ENCODE peak calls at places on chromosomes 16 and 17, in five cellular contexts. M is upper lobe of right lung, Q is heart right ventricle, A is lung, E is pancreas. D is an unnamed sample.

GRCh38 chr17:77819497-77819896 is 139.0 kb upstream of the TNRC6C start:
- DNase-seq in M (no peak), Q (no peak), A (no peak), E (no peak), D (no peak)

GRCh38 chr17:3959295-3959899 is 4.8 kb downstream of the ATP2A3 start:
- DNase-seq in M (no peak), Q (no peak), A (no peak), E (no peak), D (peak)

GRCh38 chr17:77808663-77809425 is 149.7 kb upstream of the TNRC6C start:
- DNase-seq in M (no peak), Q (no peak), A (no peak), E (no peak), D (no peak)

GRCh38 chr17:17757391-17757791 is 76.1 kb downstream of the RAI1 start:
- DNase-seq in M (no peak), Q (no peak), A (no peak), E (no peak), D (no peak)

GRCh38 chr16:19700319-19700781 is 17.7 kb downstream of the KNOP1 start:
- DNase-seq in M (no peak), Q (no peak), A (no peak), E (no peak), D (peak)

GRCh38 chr16:9002042-9002441 is 38.3 kb upstream of the USP7 start:
- DNase-seq in M (no peak), Q (no peak), A (no peak), E (no peak), D (no peak)

GRCh38 chr17:45906927-45907622 is 12.7 kb downstream of the MAPT start:
- DNase-seq in M (no peak), Q (no peak), A (no peak), E (no peak), D (no peak)

GRCh38 chr17:38547439-38547838 is 58.3 kb downstream of the SRCIN1 start:
- DNase-seq in M (no peak), Q (no peak), A (no peak), E (no peak), D (no peak)

GRCh38 chr16:57188711-57189002 is 2.5 kb downstream of the RSPRY1 start:
- DNase-seq in M (no peak), Q (no peak), A (no peak), E (no peak), D (no peak)

GRCh38 chr17:17841620-17842025 is 4.8 kb upstream of the SREBF1 start:
- DNase-seq in M (peak), Q (peak), A (peak), E (peak), D (no peak)

GRCh38 chr17:81254955-81255717 is 16.0 kb downstream of the NDUFAF8 start:
- DNase-seq in M (peak), Q (peak), A (peak), E (peak), D (peak)

GRCh38 chr16:29315916-29316517 is 90.5 kb downstream of the NPIPB11 start:
- DNase-seq in M (no peak), Q (no peak), A (no peak), E (peak), D (no peak)

GRCh38 chr16:29316673-29317237 is 89.8 kb downstream of the NPIPB11 start:
- DNase-seq in M (no peak), Q (no peak), A (no peak), E (peak), D (no peak)

GRCh38 chr16:29313559-29313887 is 93.0 kb downstream of the NPIPB11 start:
- DNase-seq in M (no peak), Q (no peak), A (no peak), E (peak), D (no peak)

GRCh38 chr16:29314292-29314934 is 92.1 kb downstream of the NPIPB11 start:
- DNase-seq in M (no peak), Q (no peak), A (no peak), E (peak), D (no peak)

GRCh38 chr16:29315046-29315445 is 91.5 kb downstream of the NPIPB11 start:
- DNase-seq in M (no peak), Q (no peak), A (no peak), E (no peak), D (no peak)
- H3K27ac ChIP-seq in M (no peak), Q (no peak), A (no peak), E (no peak), D (no peak)

GRCh38 chr17:57605734-57606105 is 139.4 kb downstream of the CCDC182 start:
- DNase-seq in M (peak), Q (no peak), A (no peak), E (no peak), D (no peak)
- H3K4me3 ChIP-seq in M (peak), Q (peak), A (no peak), E (no peak), D (no peak)

GRCh38 chr17:50501054-50501453 is 7.2 kb upstream of the MYCBPAP start:
- DNase-seq in M (no peak), Q (no peak), A (no peak), E (no peak), D (peak)
- TF ChIP-seq CTCF in M (peak), Q (peak), A (no peak), E (peak), D (peak)

GRCh38 chr16:59385953-59386352 is 651.8 kb upstream of the GOT2 start:
- DNase-seq in M (no peak), Q (no peak), A (no peak), E (no peak), D (peak)
- H3K27ac ChIP-seq in M (no peak), Q (no peak), A (no peak), E (no peak), D (no peak)